ENCODE peak calls at places on chromosomes 4 and X, in seven cellular contexts. Q, E, I, P, U, V and L are unnamed samples.

GRCh38 chr4:132001542-132001941 is 1147.6 kb upstream of the PCDH10 start:
- DNase-seq in Q (no peak), E (no peak), I (no peak), P (no peak), U (no peak), V (no peak), L (no peak)

GRCh38 chr4:152572417-152573086 is 36.7 kb upstream of the FBXW7 start:
- DNase-seq in Q (no peak), E (no peak), I (no peak), P (no peak), U (no peak), V (no peak), L (no peak)

GRCh38 chrX:71911731-71912050 is 1.0 kb downstream of the NHSL2 start:
- DNase-seq in Q (no peak), E (no peak), I (no peak), P (no peak), U (no peak), V (no peak), L (no peak)

GRCh38 chr4:54967289-54967688 is 158.1 kb downstream of the KDR start:
- DNase-seq in Q (no peak), E (no peak), I (no peak), P (no peak), U (no peak), V (no peak), L (no peak)

GRCh38 chr4:17619416-17620105 is 5.1 kb downstream of the MED28 start:
- DNase-seq in Q (no peak), E (no peak), I (no peak), P (no peak), U (no peak), V (no peak), L (no peak)

GRCh38 chr4:111128327-111128726 is 505.4 kb upstream of the PITX2 start:
- DNase-seq in Q (no peak), E (no peak), I (no peak), P (no peak), U (no peak), V (no peak), L (no peak)

GRCh38 chrX:31099536-31100090 is 27.8 kb upstream of the FTHL17 start:
- DNase-seq in Q (no peak), E (no peak), I (peak; percentile 55), P (no peak), U (no peak), V (no peak), L (no peak)

GRCh38 chrX:41457618-41458192 is 10.6 kb downstream of the NYX start:
- DNase-seq in Q (no peak), E (no peak), I (peak; percentile 47), P (no peak), U (no peak), V (no peak), L (no peak)

GRCh38 chr4:141565379-141566089 is 70.8 kb upstream of the IL15 start:
- DNase-seq in Q (no peak), E (no peak), I (no peak), P (no peak), U (no peak), V (no peak), L (peak; percentile 1)

GRCh38 chr4:177574446-177574845 is 132.2 kb upstream of the AGA start:
- DNase-seq in Q (no peak), E (no peak), I (no peak), P (no peak), U (no peak), V (no peak), L (no peak)

GRCh38 chr4:81152839-81153713 is 61.9 kb downstream of the PRKG2 start:
- DNase-seq in Q (no peak), E (no peak), I (no peak), P (no peak), U (no peak), V (no peak), L (no peak)

GRCh38 chrX:47560179-47560830 is 700 bp upstream of the ARAF start:
- DNase-seq in Q (no peak), E (no peak), I (no peak), P (no peak), U (no peak), V (no peak), L (no peak)

GRCh38 chrX:136171420-136171819 is 24.1 kb downstream of the FHL1 start:
- DNase-seq in Q (no peak), E (no peak), I (no peak), P (no peak), U (no peak), V (no peak), L (no peak)

GRCh38 chrX:48999030-48999429 is 3.0 kb downstream of the GRIPAP1 start:
- DNase-seq in Q (no peak), E (no peak), I (no peak), P (no peak), U (no peak), V (no peak), L (no peak)

GRCh38 chr4:120658772-120659171 is 263.8 kb downstream of the PRDM5 start:
- DNase-seq in Q (no peak), E (no peak), I (no peak), P (no peak), U (no peak), V (no peak), L (no peak)